ENCODE peak calls at places on chromosomes 11 and 22, in seven cellular contexts. A, D, T, O, Y, H and B are unnamed samples.

GRCh38 chr22:42268852-42269406 is 1.5 kb downstream of the TCF20 start:
- DNase-seq in A (no peak), D (no peak), T (no peak), O (no peak), Y (no peak), H (no peak), B (no peak)

GRCh38 chr11:71156301-71156700 is 96.1 kb downstream of the SHANK2 start:
- DNase-seq in A (no peak), D (no peak), T (no peak), O (no peak), Y (no peak), H (no peak), B (no peak)

GRCh38 chr11:75526192-75526541 is 426 bp upstream of the GDPD5 start:
- DNase-seq in A (no peak), D (no peak), T (no peak), O (no peak), Y (no peak), H (no peak), B (no peak)

GRCh38 chr11:96306933-96307747 is 35.9 kb downstream of the MAML2 start:
- DNase-seq in A (peak; percentile 99), D (peak; percentile 100), T (peak; percentile 93), O (peak; percentile 91), Y (no peak), H (peak; percentile 42), B (no peak)

GRCh38 chr11:26677566-26677965 is 44.3 kb downstream of the SLC5A12 start:
- DNase-seq in A (no peak), D (no peak), T (no peak), O (no peak), Y (no peak), H (no peak), B (no peak)

GRCh38 chr22:42680648-42681047 is 31.5 kb upstream of the CYB5R3 start:
- DNase-seq in A (peak; percentile 98), D (peak; percentile 94), T (peak; percentile 68), O (no peak), Y (no peak), H (no peak), B (no peak)

GRCh38 chr11:1873048-1873812 is 18.5 kb downstream of the PRR33 start:
- DNase-seq in A (peak; percentile 24), D (no peak), T (no peak), O (no peak), Y (no peak), H (no peak), B (no peak)

GRCh38 chr22:16961477-16962186 is 46.4 kb downstream of the GAB4 start:
- DNase-seq in A (no peak), D (no peak), T (no peak), O (peak; percentile 27), Y (no peak), H (no peak), B (no peak)

GRCh38 chr11:15602779-15603178 is 488.1 kb downstream of the INSC start:
- DNase-seq in A (no peak), D (no peak), T (no peak), O (no peak), Y (no peak), H (no peak), B (no peak)

GRCh38 chr11:35486934-35487333 is 38.5 kb downstream of the PAMR1 start:
- DNase-seq in A (no peak), D (no peak), T (no peak), O (no peak), Y (no peak), H (no peak), B (no peak)

GRCh38 chr11:6637871-6638270 is 17.7 kb downstream of the DCHS1 start:
- DNase-seq in A (peak; percentile 85), D (no peak), T (no peak), O (peak; percentile 45), Y (no peak), H (no peak), B (no peak)

GRCh38 chr11:115334932-115335788 is 169.1 kb downstream of the CADM1 start:
- DNase-seq in A (peak; percentile 52), D (no peak), T (no peak), O (no peak), Y (no peak), H (peak; percentile 12), B (no peak)

GRCh38 chr11:132131051-132131450 is 760.6 kb downstream of the NTM start:
- DNase-seq in A (no peak), D (no peak), T (no peak), O (no peak), Y (no peak), H (no peak), B (no peak)

GRCh38 chr11:126133902-126134301 is 71.2 kb upstream of the CDON start:
- DNase-seq in A (no peak), D (no peak), T (no peak), O (no peak), Y (no peak), H (no peak), B (no peak)

GRCh38 chr11:2914475-2915195 is 14.6 kb downstream of the PHLDA2 start:
- DNase-seq in A (no peak), D (no peak), T (no peak), O (peak; percentile 68), Y (no peak), H (no peak), B (no peak)

GRCh38 chr11:70912226-70912840 is 340.0 kb downstream of the SHANK2 start:
- DNase-seq in A (peak; percentile 75), D (no peak), T (no peak), O (no peak), Y (no peak), H (no peak), B (no peak)

GRCh38 chr11:58900479-58901420 is 38.5 kb upstream of the GLYATL1 start:
- DNase-seq in A (peak; percentile 73), D (peak; percentile 78), T (peak; percentile 61), O (peak; percentile 74), Y (peak; percentile 32), H (peak; percentile 92), B (no peak)

GRCh38 chr11:102476812-102477211 is 24.2 kb upstream of the TMEM123 start:
- DNase-seq in A (peak; percentile 22), D (no peak), T (no peak), O (peak; percentile 39), Y (no peak), H (no peak), B (no peak)

GRCh38 chr11:94802501-94802900 is 34.3 kb downstream of the AMOTL1 start:
- DNase-seq in A (no peak), D (no peak), T (no peak), O (no peak), Y (no peak), H (no peak), B (no peak)

GRCh38 chr22:25777411-25777810 is 35.4 kb downstream of the MYO18B start:
- DNase-seq in A (no peak), D (no peak), T (no peak), O (no peak), Y (no peak), H (no peak), B (no peak)

GRCh38 chr22:25770333-25770732 is 28.3 kb downstream of the MYO18B start:
- DNase-seq in A (no peak), D (no peak), T (no peak), O (no peak), Y (no peak), H (no peak), B (no peak)

GRCh38 chr22:25774575-25775026 is 32.6 kb downstream of the MYO18B start:
- DNase-seq in A (no peak), D (no peak), T (no peak), O (no peak), Y (no peak), H (peak; percentile 44), B (no peak)

GRCh38 chr22:25775501-25775900 is 33.5 kb downstream of the MYO18B start:
- DNase-seq in A (peak; percentile 21), D (peak; percentile 59), T (no peak), O (no peak), Y (no peak), H (peak; percentile 41), B (no peak)

DNA sequence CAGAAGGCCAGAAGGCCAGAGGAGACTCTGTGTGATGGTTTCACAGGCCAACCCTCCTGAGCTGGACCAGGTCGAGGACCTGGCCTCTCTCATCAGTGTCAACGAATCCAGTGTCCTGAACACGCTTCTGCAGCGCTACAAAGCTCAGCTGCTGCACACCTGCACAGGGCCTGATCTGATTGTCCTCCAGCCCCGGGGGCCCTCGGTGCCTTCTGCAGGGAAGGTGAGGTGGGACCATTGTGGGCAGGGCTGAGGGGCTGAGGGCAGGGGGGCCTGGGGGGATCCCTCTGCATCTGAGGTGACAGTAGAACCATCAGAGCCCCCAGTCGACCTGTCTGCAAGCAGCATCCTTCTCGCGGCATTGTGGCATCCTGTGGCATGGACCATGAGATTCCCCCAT is 30.3 kb downstream of the MYO18B start:
- DNase-seq in A (no peak), D (no peak), T (no peak), O (no peak), Y (no peak), H (no peak), B (no peak)
- H3K4me3 ChIP-seq in A (no peak overlapping the region), D (no peak overlapping the region), T (no peak overlapping the region), O (no peak overlapping the region), Y (no peak overlapping the region), H (no peak overlapping the region), B (no peak overlapping the region)

DNA sequence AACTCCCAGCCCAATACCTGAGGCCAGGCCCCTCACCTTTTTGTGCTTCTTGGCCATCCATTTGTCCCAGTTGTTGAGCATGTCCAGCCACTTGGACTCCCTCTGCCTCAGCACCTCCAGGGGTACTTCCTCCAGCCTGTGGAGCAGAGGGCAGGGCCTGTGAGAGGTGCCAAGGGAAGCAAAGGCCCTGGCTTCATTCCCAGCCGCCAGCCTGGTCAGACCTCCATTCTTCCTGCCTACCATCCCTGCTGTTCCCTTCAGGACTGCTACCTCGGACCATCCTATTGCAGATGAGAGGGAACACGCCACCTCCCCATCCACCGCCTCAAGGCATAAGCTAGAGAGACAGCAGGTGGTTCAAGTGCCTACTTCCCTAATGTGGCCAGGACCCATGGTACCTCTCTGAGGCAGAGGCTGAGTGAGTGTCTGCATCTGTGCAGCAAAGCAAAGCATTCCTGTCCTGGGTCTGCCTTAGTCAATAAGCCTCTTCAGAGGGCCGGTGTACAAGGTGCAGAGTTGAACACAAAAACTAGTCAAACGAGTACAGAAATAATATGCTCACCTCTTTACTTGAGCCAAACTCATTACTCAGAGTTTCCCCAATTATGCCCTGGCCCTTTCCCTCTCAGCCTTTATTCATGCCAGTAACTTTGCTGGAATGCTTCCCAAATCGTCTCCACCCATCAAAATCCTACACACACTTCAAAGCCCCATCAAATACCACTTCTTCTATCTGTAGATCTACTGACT is 15.4 kb upstream of the CASTOR1 start:
- DNase-seq in A (no peak), D (no peak), T (no peak), O (no peak), Y (no peak), H (no peak), B (no peak)
- H3K27ac ChIP-seq in A (no peak overlapping the region), D (no peak overlapping the region), T (no peak overlapping the region), O (peak overlapping the region; percentile 95), Y (peak overlapping the region; percentile 77), H (no peak overlapping the region), B (peak overlapping the region; percentile 71)

DNA sequence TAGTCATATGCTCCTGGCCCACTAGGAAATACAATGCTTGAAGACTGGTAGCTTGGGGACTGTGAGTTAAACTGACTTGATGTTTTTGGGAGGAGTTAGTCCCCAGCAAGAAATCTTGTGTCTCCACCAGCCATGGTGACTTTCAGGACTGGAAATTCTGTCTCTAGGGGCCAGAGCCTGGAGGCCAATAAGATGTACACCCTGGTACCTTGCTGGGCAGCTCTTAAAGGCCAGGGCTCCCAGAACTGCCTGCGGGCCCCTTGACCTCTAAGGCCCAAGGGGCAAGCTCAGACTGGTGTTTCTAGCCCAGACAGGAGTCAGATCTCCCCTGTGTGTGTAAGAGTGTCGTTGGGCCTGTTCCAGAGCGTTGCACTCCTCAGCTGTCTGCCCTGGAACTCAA is 128.7 kb upstream of the C11orf58 start:
- DNase-seq in A (no peak), D (no peak), T (no peak), O (no peak), Y (no peak), H (no peak), B (no peak)
- H3K27me3 ChIP-seq in A (peaks cover 2% of the 10 kb centered on the region), D (peaks cover 35% of the 10 kb centered on the region), T (peaks cover 32% of the 10 kb centered on the region), O (peaks cover 7% of the 10 kb centered on the region), Y (peaks cover 92% of the 10 kb centered on the region), H (peaks cover 44% of the 10 kb centered on the region), B (peaks cover 76% of the 10 kb centered on the region)

GRCh38 chr22:30541979-30542810 is 4.3 kb downstream of the SEC14L6 start:
- DNase-seq in A (no peak), D (no peak), T (no peak), O (no peak), Y (no peak), H (peak; percentile 24), B (no peak)
- H3K4me3 ChIP-seq in A (no peak overlapping the region), D (peak overlapping the region; percentile 26), T (no peak overlapping the region), O (peak overlapping the region; percentile 28), Y (no peak overlapping the region), H (peak overlapping the region; percentile 74), B (no peak overlapping the region)